ENCODE peak calls at places on chromosomes 13 and 19, in seven cellular contexts. U is HepG2, A is K562, R is H1, J is SK-N-SH, B is HCT116, F is GM12878. E is an unnamed sample. For H3K4me1, the result is how much of the 10 kb centered on the place peaks cover.

GRCh38 chr13:93766719-93767118 is 540.1 kb downstream of the GPC6 start:
- DNase-seq in U (no peak), A (no peak), R (no peak), J (no peak), B (no peak), F (no peak), E (no peak)

GRCh38 chr13:113802761-113803160 is 43.7 kb downstream of the TMEM255B start:
- DNase-seq in U (no peak), A (no peak), R (no peak), J (no peak), B (no peak), F (no peak), E (no peak)

GRCh38 chr13:111518161-111518791 is 197.8 kb downstream of the TEX29 start:
- DNase-seq in U (no peak), A (peak), R (no peak), J (no peak), B (no peak), F (no peak), E (no peak)

GRCh38 chr19:14066139-14066538 is 4.3 kb upstream of the PALM3 start:
- DNase-seq in U (no peak), A (no peak), R (no peak), J (no peak), B (no peak), F (no peak), E (no peak)

GRCh38 chr19:45340232-45340898 is at the start of gene KLC3:
- DNase-seq in U (no peak), A (peak), R (no peak), J (peak), B (peak), F (no peak), E (no peak)

GRCh38 chr19:54792814-54793213 is 10.6 kb upstream of the KIR2DL4 start:
- DNase-seq in U (no peak), A (no peak), R (no peak), J (no peak), B (no peak), F (peak), E (no peak)

GRCh38 chr19:57152921-57153320 is 7.9 kb upstream of the ZIM3 start:
- DNase-seq in U (no peak), A (no peak), R (no peak), J (no peak), B (no peak), F (no peak), E (no peak)

GRCh38 chr19:34925278-34925855 is 1.3 kb upstream of the ZNF30 start:
- DNase-seq in U (no peak), A (peak), R (no peak), J (no peak), B (no peak), F (no peak), E (no peak)

GRCh38 chr19:2983351-2984195 is 6.2 kb downstream of the TLE6 start:
- DNase-seq in U (no peak), A (no peak), R (peak), J (peak), B (no peak), F (no peak), E (peak)

GRCh38 chr19:16714702-16715294 is 4.8 kb upstream of the NWD1 start:
- DNase-seq in U (peak), A (peak), R (peak), J (peak), B (peak), F (peak), E (peak)

GRCh38 chr19:48353682-48354081 is 10.1 kb downstream of the TMEM143 start:
- DNase-seq in U (no peak), A (peak), R (no peak), J (no peak), B (no peak), F (no peak), E (no peak)

GRCh38 chr13:51207881-51208280 is 14.3 kb upstream of the FAM124A start:
- DNase-seq in U (no peak), A (no peak), R (no peak), J (no peak), B (no peak), F (no peak), E (no peak)
- H3K4me1 ChIP-seq in U (under half), A (under half), R (under half), J (under half), B (under half), F (under half), E (under half)

DNA sequence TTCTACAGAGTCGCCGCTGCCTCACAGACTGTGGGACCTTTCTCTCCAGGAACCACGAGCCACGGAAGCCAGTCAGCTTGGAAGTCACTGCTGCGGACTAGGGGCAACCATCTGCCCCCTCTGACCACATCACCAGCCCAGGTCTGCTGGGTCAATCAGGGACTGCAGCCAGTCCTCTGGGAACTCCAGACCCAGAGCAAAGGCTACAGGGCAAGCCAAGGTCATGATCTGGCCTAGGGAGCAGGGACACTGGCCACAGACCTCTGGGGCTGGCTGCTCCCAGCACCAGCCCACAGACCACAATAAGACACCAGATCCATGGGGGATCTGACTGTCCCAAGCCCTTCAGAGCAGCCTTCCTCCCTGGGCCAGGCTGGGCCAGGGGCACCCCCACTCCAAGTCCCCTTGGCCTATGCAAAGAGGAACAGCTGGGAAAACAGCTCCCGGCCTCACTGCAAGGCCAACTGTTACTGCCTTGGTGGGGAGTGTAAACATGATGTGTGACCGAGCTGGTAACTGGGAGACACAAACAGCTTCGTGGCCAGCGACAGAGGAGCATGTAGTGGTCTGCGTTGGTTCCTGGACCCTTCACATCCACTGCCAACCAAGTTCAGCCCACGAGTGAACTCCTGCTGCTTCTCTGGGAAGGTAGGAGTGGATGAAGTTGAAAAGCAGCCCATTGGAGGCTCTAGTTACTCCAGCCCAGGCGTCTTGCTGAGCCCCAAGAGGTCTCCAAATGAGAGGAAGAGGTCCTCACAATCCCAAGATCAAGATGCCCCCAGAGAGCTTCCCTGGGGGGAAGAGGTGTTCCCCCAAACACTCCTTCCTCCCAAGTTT is 1.5 kb downstream of the AKT2 start:
- DNase-seq in U (peak), A (no peak), R (no peak), J (peak), B (no peak), F (no peak), E (no peak)
- TF ChIP-seq YY1 in U (no peak), A (no peak), R (no peak), J (no peak), B (no peak), F (no peak), E (no peak)

GRCh38 chr13:110118106-110118505 is 188.9 kb downstream of the COL4A1 start:
- DNase-seq in U (no peak), A (no peak), R (no peak), J (no peak), B (no peak), F (no peak), E (no peak)
- H3K4me1 ChIP-seq in U (under half), A (under half), R (under half), J (under half), B (under half), F (under half), E (under half)

GRCh38 chr19:10514211-10515145 is 2.8 kb downstream of the S1PR5 start:
- DNase-seq in U (no peak), A (no peak), R (no peak), J (peak), B (no peak), F (no peak), E (no peak)
- TF ChIP-seq YY1 in U (no peak), A (no peak), R (no peak), J (no peak), B (no peak), F (no peak), E (no peak)

GRCh38 chr13:31901985-31902384 is 129.6 kb upstream of the FRY start:
- DNase-seq in U (no peak), A (no peak), R (no peak), J (no peak), B (no peak), F (no peak), E (no peak)
- H3K4me1 ChIP-seq in U (under half), A (under half), R (under half), J (under half), B (under half), F (under half), E (under half)

GRCh38 chr19:47112166-47112663 is 1.4 kb downstream of the ZC3H4 start:
- DNase-seq in U (peak), A (peak), R (peak), J (peak), B (no peak), F (no peak), E (no peak)
- TF ChIP-seq YY1 in U (peak), A (peak), R (peak), J (peak), B (peak), F (peak), E (peak)

E was measured in NT2/D1.